ENCODE peak calls at places on chromosome 16, in nine cellular contexts. A is H9; Z is KG1; R is mesendoderm; G is psoas muscle; N is AG09309; H is putamen; X is AG10803; M is effector CD4-positive, alpha-beta T cell. K is an unnamed sample.
A peak's percentile ranks its signal among the peaks of the same experiment; 100 is the strongest.

GRCh38 chr16:2777231-2777902 is at the start of gene ELOB:
- DNase-seq in A (peak; percentile 81), G (peak; percentile 94), M (peak; percentile 81), X (peak; percentile 78), Z (peak; percentile 81), R (peak; percentile 90), H (peak; percentile 84), N (no peak), K (peak; percentile 71)

GRCh38 chr16:19757762-19758595 is 39.9 kb downstream of the IQCK start:
- DNase-seq in M (no peak), H (peak; percentile 88), G (no peak), R (no peak), Z (no peak), N (no peak), X (no peak), A (no peak), K (no peak)

GRCh38 chr16:47308601-47309000 is 152.3 kb downstream of the ITFG1 start:
- DNase-seq in Z (no peak), H (no peak), N (no peak), X (no peak), A (no peak), M (no peak), G (no peak), R (no peak), K (no peak)

GRCh38 chr16:86680137-86680536 is 101.8 kb downstream of the FOXL1 start:
- DNase-seq in G (no peak), H (no peak), N (peak; percentile 76), R (no peak), M (no peak), X (peak; percentile 87), A (no peak), Z (no peak), K (no peak)

GRCh38 chr16:77897831-77898540 is 109.6 kb downstream of the VAT1L start:
- DNase-seq in G (no peak), R (no peak), N (no peak), H (no peak), M (no peak), A (no peak), X (peak; percentile 55), Z (no peak), K (no peak)

GRCh38 chr16:87333101-87333500 is 15.9 kb upstream of the C16orf95 start:
- DNase-seq in X (no peak), N (no peak), G (peak; percentile 59), A (no peak), H (peak; percentile 60), M (no peak), R (no peak), Z (no peak), K (no peak)

GRCh38 chr16:57585051-57585687 is 42.7 kb downstream of the ADGRG5 start:
- DNase-seq in M (no peak), X (no peak), R (no peak), G (no peak), A (no peak), N (no peak), H (no peak), Z (no peak), K (no peak)

GRCh38 chr16:70391881-70392481 is 45.3 kb downstream of the DDX19A start:
- DNase-seq in G (peak; percentile 94), M (no peak), X (peak; percentile 85), Z (no peak), R (no peak), N (peak; percentile 24), H (no peak), A (no peak), K (no peak)

GRCh38 chr16:57538235-57538711 is 1.9 kb upstream of the CCDC102A start:
- DNase-seq in A (no peak), R (no peak), G (no peak), Z (no peak), N (no peak), M (no peak), H (no peak), X (no peak), K (no peak)

GRCh38 chr16:4116328-4117249 is at the start of gene ADCY9:
- DNase-seq in Z (no peak), G (peak; percentile 90), R (peak; percentile 86), N (no peak), A (peak; percentile 80), H (peak; percentile 78), M (peak; percentile 61), X (peak; percentile 73), K (peak; percentile 54)

GRCh38 chr16:84553873-84554399 is 49.5 kb upstream of the MEAK7 start:
- DNase-seq in H (no peak), A (no peak), G (peak; percentile 8), M (peak; percentile 45), Z (no peak), R (no peak), N (no peak), X (no peak), K (no peak)

GRCh38 chr16:66409156-66409555 is 17.9 kb upstream of the BEAN1 start:
- DNase-seq in H (no peak), R (no peak), G (no peak), M (no peak), X (peak; percentile 51), Z (no peak), N (no peak), A (no peak), K (no peak)

GRCh38 chr16:87371261-87371866 is 12.2 kb downstream of the FBXO31 start:
- DNase-seq in Z (no peak), A (no peak), R (no peak), M (no peak), G (peak; percentile 38), H (no peak), X (no peak), N (no peak), K (no peak)

GRCh38 chr16:7921360-7921759 is 588.7 kb downstream of the RBFOX1 start:
- DNase-seq in H (no peak), R (peak; percentile 69), Z (no peak), M (no peak), N (no peak), G (no peak), A (peak; percentile 31), X (no peak), K (no peak)